ENCODE peak calls at places on chromosomes 2 and 18, in five cellular contexts. K, H, L, T and C are unnamed samples.
A peak's percentile ranks its signal among the peaks of the same experiment; 100 is the strongest.

GRCh38 chr2:174053784-174054183 is 88.6 kb upstream of the SP3 start:
- DNase-seq in H (no peak), L (no peak), K (no peak), T (no peak), C (no peak)

GRCh38 chr2:73053316-73054114 is 18.0 kb downstream of the SFXN5 start:
- DNase-seq in H (no peak), K (no peak), L (no peak), T (no peak), C (no peak)

GRCh38 chr2:196434217-196434616 is 205.3 kb upstream of the CCDC150 start:
- DNase-seq in T (no peak), K (no peak), H (no peak), L (no peak), C (no peak)

GRCh38 chr2:23327897-23328296 is 57.1 kb upstream of the KLHL29 start:
- DNase-seq in T (no peak), K (no peak), H (no peak), L (no peak), C (no peak)

GRCh38 chr2:201793631-201794030 is 12.7 kb upstream of the CDK15 start:
- DNase-seq in K (no peak), H (no peak), T (no peak), L (no peak), C (no peak)

GRCh38 chr2:7523557-7524210 is 606.5 kb downstream of the RNF144A start:
- DNase-seq in H (no peak), T (no peak), K (no peak), L (no peak), C (no peak)

GRCh38 chr2:239661334-239662312 is 260.8 kb upstream of the HDAC4 start:
- DNase-seq in T (no peak), K (no peak), L (no peak), H (no peak), C (no peak)

GRCh38 chr2:204261776-204262175 is 283.5 kb upstream of the PARD3B start:
- DNase-seq in T (no peak), H (no peak), K (no peak), L (no peak), C (no peak)

GRCh38 chr2:120919771-120920437 is 184.2 kb downstream of the GLI2 start:
- DNase-seq in L (no peak), K (no peak), H (no peak), T (no peak), C (no peak)

GRCh38 chr2:237026981-237027711 is 58.5 kb upstream of the COPS8 start:
- DNase-seq in H (peak; percentile 45), K (peak; percentile 71), L (peak; percentile 29), T (peak; percentile 41), C (no peak)

GRCh38 chr2:19051238-19051831 is 307.1 kb downstream of the OSR1 start:
- DNase-seq in T (no peak), H (no peak), K (no peak), L (no peak), C (no peak)

GRCh38 chr2:159147687-159148086 is 138.8 kb downstream of the WDSUB1 start:
- DNase-seq in T (no peak), H (no peak), L (no peak), K (no peak), C (no peak)

GRCh38 chr2:213834331-213834730 is 550.1 kb downstream of the SPAG16 start:
- DNase-seq in L (peak; percentile 6), T (no peak), H (no peak), K (no peak), C (no peak)

GRCh38 chr18:76522104-76522503 is 27.1 kb upstream of the ZNF516 start:
- DNase-seq in L (no peak), K (no peak), H (no peak), T (no peak), C (no peak)

GRCh38 chr2:238228700-238229099 is 11.1 kb downstream of the HES6 start:
- DNase-seq in T (no peak), L (no peak), H (no peak), K (no peak), C (no peak)

GRCh38 chr2:15042824-15043223 is 410.3 kb downstream of the LRATD1 start:
- DNase-seq in L (no peak), T (peak; percentile 51), H (no peak), K (peak; percentile 59), C (no peak)

GRCh38 chr2:215664847-215665525 is 229.1 kb upstream of the FN1 start:
- DNase-seq in L (peak; percentile 31), H (peak; percentile 41), T (peak; percentile 55), K (no peak), C (no peak)

GRCh38 chr2:23283653-23284052 is 101.3 kb upstream of the KLHL29 start:
- DNase-seq in H (no peak), K (no peak), T (no peak), L (no peak), C (no peak)

GRCh38 chr2:21466528-21466927 is 342.8 kb downstream of the TDRD15 start:
- DNase-seq in L (no peak), H (no peak), T (no peak), K (no peak), C (no peak)

GRCh38 chr2:189305291-189305943 is 125.9 kb upstream of the COL5A2 start:
- DNase-seq in L (no peak), K (no peak), H (no peak), T (no peak), C (no peak)

GRCh38 chr2:70561893-70562292 is 8.3 kb upstream of the TGFA start:
- DNase-seq in K (no peak), H (no peak), L (no peak), T (no peak), C (no peak)

GRCh38 chr2:10028988-10029874 is 14.1 kb upstream of the KLF11 start:
- DNase-seq in L (no peak), K (peak; percentile 64), H (no peak), T (no peak), C (peak; percentile 52)

GRCh38 chr2:74316616-74317295 is 26.5 kb downstream of the SLC4A5 start:
- DNase-seq in K (no peak), T (no peak), H (peak; percentile 17), L (no peak), C (no peak)

GRCh38 chr2:165804719-165805118 is 10.7 kb upstream of the GALNT3 start:
- DNase-seq in K (peak; percentile 12), T (no peak), L (no peak), H (no peak), C (no peak)

GRCh38 chr2:212249451-212249850 is 289.2 kb downstream of the ERBB4 start:
- DNase-seq in L (no peak), H (no peak), T (no peak), K (no peak), C (no peak)

GRCh38 chr2:47076586-47077441 is 78.3 kb downstream of the STPG4 start:
- DNase-seq in T (no peak), K (peak; percentile 39), L (peak; percentile 94), H (peak; percentile 100), C (no peak)

GRCh38 chr18:23963443-23964185 is 50.9 kb upstream of the TTC39C start:
- DNase-seq in L (no peak), T (no peak), H (peak; percentile 18), K (no peak), C (no peak)

GRCh38 chr2:169141713-169142352 is 72.5 kb downstream of the DHRS9 start:
- DNase-seq in K (peak; percentile 68), L (peak; percentile 49), T (peak; percentile 16), H (peak; percentile 46), C (peak; percentile 24)

GRCh38 chr2:152620218-152620617 is 97.0 kb downstream of the PRPF40A start:
- DNase-seq in H (no peak), T (no peak), L (no peak), K (no peak), C (no peak)
- TF ChIP-seq POLR2AphosphoS5 in H (no peak), T (no peak), L (no peak), K (peak; percentile 72), C (no peak)

GRCh38 chr18:75031717-75032317 is 177.1 kb downstream of the PTGR3 start:
- DNase-seq in T (no peak), H (no peak), K (no peak), L (no peak), C (no peak)
- TF ChIP-seq POLR2AphosphoS5 in T (no peak), H (no peak), K (no peak), L (no peak), C (no peak)

GRCh38 chr2:102106133-102106556 is 36.4 kb upstream of the IL1R1 start:
- DNase-seq in H (peak; percentile 75), L (no peak), T (no peak), K (no peak), C (no peak)

GRCh38 chr2:102101097-102101843 is 41.3 kb upstream of the IL1R1 start:
- DNase-seq in L (no peak), T (no peak), H (no peak), K (no peak), C (no peak)

GRCh38 chr2:102101844-102102635 is 40.5 kb upstream of the IL1R1 start:
- DNase-seq in L (no peak), T (no peak), H (peak; percentile 56), K (no peak), C (no peak)

GRCh38 chr2:102103284-102103683 is 39.3 kb upstream of the IL1R1 start:
- DNase-seq in T (no peak), H (no peak), L (no peak), K (no peak), C (no peak)

DNA sequence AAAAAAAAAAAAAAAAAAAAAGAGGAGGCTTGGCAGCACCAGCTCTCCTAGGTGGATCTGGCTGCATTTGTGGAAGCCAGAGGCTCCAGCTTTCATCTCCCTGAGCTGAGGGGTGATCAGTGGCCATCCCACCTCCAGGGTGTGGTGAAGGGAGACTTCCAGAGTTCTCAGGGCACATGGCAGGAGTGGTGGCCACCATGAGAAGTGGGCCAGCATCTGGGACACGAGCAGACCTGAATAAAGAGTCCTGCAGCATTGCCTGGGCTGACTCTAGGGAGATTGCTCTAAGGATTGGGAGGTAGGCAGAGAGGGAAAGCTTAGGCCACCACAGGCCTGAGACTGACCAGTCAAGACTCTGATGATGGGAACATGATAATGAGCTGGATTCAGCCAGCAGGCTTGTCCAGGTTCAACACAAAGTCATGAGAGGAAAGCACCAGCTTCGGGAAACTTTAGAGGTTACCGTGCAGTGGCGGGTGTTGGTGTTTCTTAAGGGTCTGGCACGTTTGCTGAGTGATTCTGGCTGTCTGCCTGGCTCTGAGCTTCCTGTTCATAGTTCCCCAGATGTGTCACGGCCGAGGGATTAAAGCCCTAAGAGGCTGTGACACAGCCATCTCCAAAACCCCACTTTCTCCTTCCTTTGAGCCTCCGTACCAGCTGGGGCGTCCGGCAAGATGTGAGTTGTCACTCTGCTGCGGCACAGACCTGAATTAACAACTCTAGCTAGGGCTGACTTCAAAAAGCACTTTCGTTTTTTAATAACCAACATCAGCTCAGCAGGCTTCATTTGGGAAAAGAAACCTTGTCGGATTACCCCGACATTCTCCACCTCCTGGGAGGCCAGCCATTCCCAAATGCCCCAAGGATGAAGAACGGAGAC is 38.3 kb upstream of the IL1R1 start:
- DNase-seq in H (no peak), K (peak; percentile 70), L (no peak), T (peak; percentile 27), C (no peak)
- TF ChIP-seq POLR2AphosphoS5 in H (no peak), K (peak; percentile 51), L (no peak), T (no peak), C (no peak)

GRCh38 chr2:69438580-69438979 is 1.3 kb upstream of the NFU1 start:
- DNase-seq in K (no peak), L (no peak), T (no peak), H (no peak), C (no peak)

GRCh38 chr2:69437751-69438154 is 518 bp upstream of the NFU1 start:
- DNase-seq in K (peak; percentile 42), H (no peak), T (peak; percentile 20), L (no peak), C (no peak)

GRCh38 chr2:69434753-69435152 is 2.5 kb downstream of the NFU1 start:
- DNase-seq in L (no peak), K (no peak), H (no peak), T (no peak), C (no peak)

GRCh38 chr2:69436594-69436936 is 670 bp downstream of the NFU1 start:
- DNase-seq in T (no peak), L (no peak), K (no peak), H (no peak), C (peak; percentile 5)

GRCh38 chr2:69436937-69437750 is at the start of gene NFU1:
- DNase-seq in K (peak; percentile 91), T (peak; percentile 84), H (peak; percentile 95), L (peak; percentile 84), C (peak; percentile 97)
- TF ChIP-seq POLR2AphosphoS5 in K (peak; percentile 77), T (peak; percentile 79), H (peak; percentile 96), L (peak; percentile 97), C (peak; percentile 91)